ENCODE peak calls at places on chromosomes 4 and X, in nine cellular contexts. J, V, P, Z, A, M, B, L and N are unnamed samples.
A peak's percentile ranks its signal among the peaks of the same experiment; 100 is the strongest.

GRCh38 chr4:57614533-57614932 is 504.3 kb upstream of the IGFBP7 start:
- DNase-seq in J (no peak), V (no peak), P (no peak), Z (no peak), A (no peak), M (no peak), B (no peak), L (no peak), N (no peak)

GRCh38 chr4:41506071-41506470 is 31.9 kb upstream of the LIMCH1 start:
- DNase-seq in J (no peak), V (no peak), P (no peak), Z (no peak), A (no peak), M (no peak), B (no peak), L (no peak), N (peak; percentile 77)

GRCh38 chr4:3040447-3041191 is 33.7 kb downstream of the HTT-AS start:
- DNase-seq in J (no peak), V (no peak), P (no peak), Z (peak; percentile 73), A (no peak), M (no peak), B (no peak), L (no peak), N (no peak)

GRCh38 chr4:98284640-98285046 is 23.5 kb downstream of the RAP1GDS1 start:
- DNase-seq in J (no peak), V (no peak), P (no peak), Z (no peak), A (no peak), M (no peak), B (no peak), L (no peak), N (peak; percentile 45)

GRCh38 chr4:46820154-46820553 is 88.9 kb downstream of the COX7B2 start:
- DNase-seq in J (peak; percentile 50), V (no peak), P (no peak), Z (no peak), A (no peak), M (no peak), B (no peak), L (no peak), N (no peak)

GRCh38 chr4:15006416-15007024 is 4.2 kb downstream of the CPEB2 start:
- DNase-seq in J (peak; percentile 45), V (no peak), P (no peak), Z (no peak), A (no peak), M (peak; percentile 50), B (no peak), L (no peak), N (no peak)

GRCh38 chrX:72621619-72622485 is 49.2 kb upstream of the HDAC8 start:
- DNase-seq in J (no peak), V (no peak), P (no peak), Z (no peak), A (no peak), M (no peak), B (no peak), L (no peak), N (no peak)

GRCh38 chrX:106331606-106332005 is 163.5 kb downstream of the PWWP3B start:
- DNase-seq in J (no peak), V (no peak), P (no peak), Z (no peak), A (no peak), M (peak; percentile 31), B (no peak), L (no peak), N (no peak)

GRCh38 chr4:152850377-152850776 is 70.6 kb downstream of the ARFIP1 start:
- DNase-seq in J (no peak), V (peak; percentile 58), P (no peak), Z (no peak), A (no peak), M (peak; percentile 71), B (no peak), L (no peak), N (peak; percentile 76)

GRCh38 chr4:73945674-73946449 is 36.0 kb downstream of the PF4 start:
- DNase-seq in J (no peak), V (no peak), P (no peak), Z (no peak), A (no peak), M (no peak), B (no peak), L (no peak), N (no peak)

GRCh38 chr4:8188743-8189550 is 10.1 kb upstream of the SH3TC1 start:
- DNase-seq in J (no peak), V (no peak), P (peak; percentile 87), Z (peak; percentile 88), A (no peak), M (no peak), B (no peak), L (no peak), N (no peak)
- H3K27ac ChIP-seq in J (no peak overlapping the region), V (peak overlapping the region; percentile 63), P (peak overlapping the region; percentile 91), Z (peak overlapping the region; percentile 30), A (no peak overlapping the region), M (no peak overlapping the region), B (no peak overlapping the region), L (no peak overlapping the region), N (no peak overlapping the region)

GRCh38 chrX:21806691-21807090 is 32.7 kb upstream of the MBTPS2 start:
- DNase-seq in J (peak; percentile 2), V (no peak), P (no peak), Z (no peak), A (no peak), M (no peak), B (no peak), L (no peak), N (no peak)

GRCh38 chrX:21811832-21812231 is 27.6 kb upstream of the MBTPS2 start:
- DNase-seq in J (no peak), V (no peak), P (no peak), Z (no peak), A (no peak), M (no peak), B (no peak), L (no peak), N (no peak)

GRCh38 chrX:21813612-21814368 is 25.6 kb upstream of the MBTPS2 start:
- DNase-seq in J (no peak), V (no peak), P (no peak), Z (no peak), A (no peak), M (no peak), B (no peak), L (no peak), N (no peak)

DNA sequence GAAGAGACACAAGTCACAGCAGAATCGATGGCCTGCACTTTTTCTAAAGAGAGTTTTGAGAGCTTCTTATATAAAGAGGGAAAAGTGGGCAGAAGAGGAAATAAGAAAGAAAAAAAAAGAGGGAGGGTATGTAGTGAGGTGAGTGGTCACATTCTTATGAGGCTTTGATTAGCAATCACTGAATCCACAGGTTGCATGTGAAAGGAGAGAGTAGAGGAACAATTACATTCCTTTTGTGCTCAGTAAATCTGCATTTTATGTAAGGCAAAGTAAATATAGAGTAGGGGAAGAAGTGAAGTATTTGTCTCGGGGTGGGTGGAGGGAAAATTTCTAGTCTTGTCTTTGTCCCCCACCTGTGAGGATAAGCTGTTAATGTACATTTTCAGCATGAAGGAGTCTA is 26.8 kb upstream of the MBTPS2 start:
- DNase-seq in J (no peak), V (no peak), P (no peak), Z (no peak), A (no peak), M (no peak), B (no peak), L (no peak), N (no peak)
- H3K27ac ChIP-seq in J (no peak overlapping the region), V (no peak overlapping the region), P (no peak overlapping the region), Z (no peak overlapping the region), A (no peak overlapping the region), M (no peak overlapping the region), B (no peak overlapping the region), L (no peak overlapping the region), N (no peak overlapping the region)

GRCh38 chr4:24741915-24742314 is 53.5 kb upstream of the SOD3 start:
- DNase-seq in J (no peak), V (no peak), P (no peak), Z (no peak), A (no peak), M (no peak), B (no peak), L (no peak), N (no peak)
- H3K27ac ChIP-seq in J (no peak overlapping the region), V (peak overlapping the region; percentile 47), P (no peak overlapping the region), Z (no peak overlapping the region), A (no peak overlapping the region), M (no peak overlapping the region), B (no peak overlapping the region), L (no peak overlapping the region), N (no peak overlapping the region)

DNA sequence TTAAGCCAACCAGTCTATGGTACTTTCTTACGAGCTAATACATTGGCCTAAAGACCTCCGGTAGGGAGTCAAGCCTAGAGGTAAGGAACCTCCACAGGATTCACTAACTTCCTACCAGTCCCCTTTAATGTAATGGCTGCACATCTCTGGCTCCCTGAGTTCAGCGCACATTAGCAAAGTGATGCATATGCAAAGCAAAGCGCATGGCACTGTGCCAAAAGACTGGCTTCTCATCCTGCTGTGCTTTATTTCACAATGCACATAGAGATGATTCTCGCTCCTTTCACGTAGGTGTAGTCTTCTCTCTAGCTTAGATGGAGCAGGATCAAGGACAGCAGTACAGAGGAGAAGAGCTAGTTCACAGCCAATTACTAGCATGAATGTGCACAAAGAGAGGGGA is 14.6 kb upstream of the CLTRN start:
- DNase-seq in J (peak; percentile 66), V (no peak), P (no peak), Z (no peak), A (no peak), M (no peak), B (no peak), L (no peak), N (no peak)
- H3K27ac ChIP-seq in J (no peak overlapping the region), V (no peak overlapping the region), P (no peak overlapping the region), Z (no peak overlapping the region), A (no peak overlapping the region), M (no peak overlapping the region), B (no peak overlapping the region), L (no peak overlapping the region), N (no peak overlapping the region)